ENCODE peak calls at places on chromosomes 7 and 10, in seven cellular contexts. L is GM23248, E is cardiac fibroblast, F is neuronal stem cell, U is left ventricle myocardium inferior, H is H7, B is fibroblast of pulmonary artery. D is an unnamed sample.

GRCh38 chr7:108263364-108263951 is 133.3 kb upstream of the LAMB4 start:
- DNase-seq in L (no peak), B (no peak), F (no peak), H (no peak), E (no peak), U (no peak), D (no peak)

GRCh38 chr7:98754041-98754479 is 115.8 kb downstream of the TMEM130 start:
- DNase-seq in E (peak), H (peak), B (no peak), F (peak), L (no peak), U (no peak), D (no peak)

GRCh38 chr10:75987610-75988009 is 556.2 kb downstream of the LRMDA start:
- DNase-seq in U (no peak), E (peak), F (no peak), H (no peak), B (no peak), L (peak), D (peak)

GRCh38 chr7:71402684-71403083 is 270.7 kb downstream of the GALNT17 start:
- DNase-seq in F (no peak), U (no peak), L (no peak), B (no peak), H (no peak), E (no peak), D (no peak)

GRCh38 chr7:138727336-138728099 is 26.4 kb upstream of the SVOPL start:
- DNase-seq in L (no peak), E (no peak), U (no peak), H (no peak), F (no peak), B (no peak), D (no peak)

GRCh38 chr10:89074120-89074519 is 83.5 kb downstream of the FAS start:
- DNase-seq in F (no peak), E (peak), L (peak), H (no peak), U (peak), B (peak), D (peak)

GRCh38 chr10:86203162-86203905 is 163.3 kb downstream of the GRID1 start:
- DNase-seq in B (peak), L (peak), F (peak), H (peak), U (no peak), E (peak), D (no peak)

GRCh38 chr7:94244760-94245159 is 149.9 kb upstream of the COL1A2 start:
- DNase-seq in B (no peak), E (no peak), L (peak), H (no peak), F (no peak), U (no peak), D (peak)

GRCh38 chr7:67440321-67440720 is 443.7 kb downstream of the TYW1 start:
- DNase-seq in E (no peak), L (no peak), F (no peak), H (no peak), B (no peak), U (no peak), D (no peak)

GRCh38 chr7:35333265-35333664 is 79.4 kb upstream of the TBX20 start:
- DNase-seq in H (no peak), E (no peak), L (no peak), B (no peak), F (no peak), U (no peak), D (no peak)

GRCh38 chr10:76868088-76868949 is 769.3 kb downstream of the KCNMA1 start:
- DNase-seq in H (no peak), U (no peak), F (no peak), L (peak), E (no peak), B (no peak), D (peak)

GRCh38 chr7:42035205-42035604 is 201.8 kb downstream of the GLI3 start:
- DNase-seq in F (no peak), H (no peak), B (peak), E (peak), U (no peak), L (peak), D (peak)

GRCh38 chr7:30224511-30225031 is 59.8 kb upstream of the ZNRF2 start:
- DNase-seq in H (no peak), B (peak), U (no peak), E (peak), F (no peak), L (peak), D (peak)
- H3K4me3 ChIP-seq in H (no peak), B (no peak), U (no peak), E (no peak), F (no peak), L (no peak), D (no peak)

GRCh38 chr7:88597941-88598425 is 161.5 kb upstream of the ZNF804B start:
- DNase-seq in L (no peak), H (no peak), U (no peak), E (no peak), F (no peak), B (no peak), D (no peak)

DNA sequence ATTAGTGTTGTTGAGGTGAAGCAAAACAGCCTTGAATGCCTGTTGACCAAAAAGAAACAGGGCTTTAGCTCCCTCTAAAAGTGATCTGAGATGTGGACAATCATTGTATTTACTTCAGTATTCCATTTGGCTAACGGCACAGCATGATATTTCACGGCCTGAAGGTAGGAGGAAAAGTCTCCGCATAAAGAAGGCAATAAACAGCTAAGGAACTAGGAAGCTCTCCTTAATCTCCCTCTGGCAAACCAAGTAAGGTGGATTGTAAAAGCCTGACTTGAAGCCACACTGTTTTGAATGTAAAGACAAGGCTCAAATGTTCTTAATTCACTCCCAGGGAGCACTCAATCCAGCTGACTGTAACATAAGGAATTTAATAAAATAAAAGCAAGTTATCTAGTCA is 160.0 kb upstream of the ZNF804B start:
- DNase-seq in H (peak), U (no peak), E (no peak), B (no peak), F (peak), L (no peak), D (no peak)
- H3K4me3 ChIP-seq in H (no peak), U (no peak), E (no peak), B (no peak), F (no peak), L (no peak), D (no peak)

DNA sequence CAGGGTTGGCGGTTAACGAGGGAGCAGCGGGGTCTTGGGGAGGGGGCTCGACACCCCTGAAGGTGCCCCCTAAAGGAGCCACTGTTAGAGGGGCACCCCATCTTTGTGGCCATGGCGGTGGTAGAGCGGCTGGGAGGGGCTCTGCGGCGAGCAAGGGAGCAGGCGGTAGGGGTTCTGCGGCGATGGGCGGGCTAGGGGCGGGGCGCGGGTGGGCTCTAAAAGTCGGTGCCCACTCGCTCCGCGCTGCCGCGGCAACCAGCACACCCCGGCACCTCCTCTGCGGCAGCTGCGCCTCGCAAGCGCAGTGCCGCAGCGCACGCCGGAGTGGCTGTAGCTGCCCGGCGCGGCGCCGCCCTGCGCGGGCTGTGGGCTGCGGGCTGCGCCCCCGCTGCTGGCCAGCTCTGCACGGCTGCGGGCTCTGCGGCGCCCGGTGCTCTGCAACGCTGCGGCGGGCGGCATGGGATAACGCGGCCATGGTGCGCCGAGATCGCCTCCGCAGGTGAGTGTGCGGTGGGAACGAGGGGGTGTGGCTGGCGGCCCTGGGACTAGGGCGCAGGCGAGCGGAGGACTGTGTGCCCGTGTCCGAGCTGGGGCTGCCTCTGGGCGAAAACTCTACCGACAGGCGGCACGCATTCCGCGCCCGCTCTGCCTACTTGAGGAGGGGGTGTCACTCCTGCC is at the start of gene MEST:
- DNase-seq in B (peak), E (peak), U (no peak), F (no peak), H (peak), L (peak), D (no peak)
- H3K4me3 ChIP-seq in B (peak), E (peak), U (peak), F (peak), H (peak), L (peak), D (peak)

DNA sequence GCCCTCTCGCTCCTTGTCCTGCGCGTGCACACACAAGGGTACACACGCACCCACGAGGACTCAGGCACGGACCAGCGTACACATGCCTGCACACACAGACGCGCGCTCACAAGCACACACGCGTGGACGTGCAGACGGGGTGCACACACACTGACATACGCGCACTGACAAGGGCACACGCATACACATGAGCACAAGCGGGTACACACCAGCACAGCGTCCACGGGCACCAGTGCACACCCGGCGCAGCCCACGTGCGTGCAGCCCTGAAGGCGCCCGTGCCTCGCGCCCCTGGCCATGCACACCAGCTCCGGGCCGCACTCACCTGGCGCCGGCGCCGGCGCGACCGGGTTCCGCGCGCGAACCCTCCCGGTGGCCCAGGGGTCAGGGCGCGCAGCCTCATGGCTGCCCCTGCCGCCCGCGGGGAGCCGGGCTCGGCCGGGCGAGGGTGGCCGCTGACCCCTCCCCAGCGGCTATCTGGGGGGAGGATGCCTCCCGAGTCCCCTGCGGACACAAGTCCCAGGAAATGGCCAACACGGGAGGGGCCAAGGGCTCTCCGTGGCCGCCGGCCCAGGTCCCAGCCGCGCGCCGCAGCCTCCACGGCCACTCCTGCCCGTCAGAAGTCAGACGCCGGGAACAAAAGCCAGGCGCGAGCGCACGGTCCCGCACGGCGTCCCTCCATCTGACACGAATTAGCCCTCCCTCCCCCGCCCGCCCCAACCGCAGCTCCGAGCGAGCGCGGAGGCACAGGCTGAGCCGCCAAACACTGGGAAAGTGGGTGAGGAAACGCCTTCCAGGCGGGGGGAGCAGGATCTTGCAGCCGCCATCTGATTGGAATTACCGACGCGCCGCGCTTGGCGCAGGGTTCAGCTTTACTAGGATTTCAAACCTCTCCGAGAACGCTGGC is 45.0 kb downstream of the TNS3 start:
- DNase-seq in H (peak), U (peak), F (peak), L (peak), B (peak), E (peak), D (peak)
- H3K4me3 ChIP-seq in H (peak), U (peak), F (peak), L (peak), B (peak), E (peak), D (peak)

GRCh38 chr10:24344279-24344678 is 135.3 kb downstream of the KIAA1217 start:
- DNase-seq in B (peak), E (peak), F (no peak), L (peak), H (no peak), U (no peak), D (peak)
- H3K4me3 ChIP-seq in B (no peak), E (no peak), F (no peak), L (no peak), H (no peak), U (no peak), D (no peak)

GRCh38 chr10:59361659-59362183 is 628 bp downstream of the FAM13C start:
- DNase-seq in F (no peak), U (no peak), H (no peak), B (peak), E (no peak), L (peak), D (no peak)
- H3K4me3 ChIP-seq in F (peak), U (peak), H (peak), B (peak), E (peak), L (peak), D (peak)

D was measured in fibroblast of mammary gland.